ENCODE peak calls at places on chromosome 3, in seven cellular contexts. One of them, this sample, is unnamed.

GRCh38 chr3:109224333-109224732 is 87.8 kb downstream of the C3orf85 start:
- DNase-seq in neuronal stem cell: no peak
- DNase-seq in anterior cingulate cortex: no peak
- DNase-seq in neural crest cell: no peak
- DNase-seq in Calu3: peak; percentile 67
- DNase-seq in SW480: peak; percentile 16
- DNase-seq in left kidney: no peak
- DNase-seq in this sample: no peak

GRCh38 chr3:30719536-30719935 is 113.1 kb downstream of the TGFBR2 start:
- DNase-seq in neuronal stem cell: no peak
- DNase-seq in anterior cingulate cortex: no peak
- DNase-seq in neural crest cell: no peak
- DNase-seq in Calu3: no peak
- DNase-seq in SW480: no peak
- DNase-seq in left kidney: no peak
- DNase-seq in this sample: no peak

GRCh38 chr3:11379238-11379823 is 107.1 kb downstream of the ATG7 start:
- DNase-seq in neuronal stem cell: peak; percentile 49
- DNase-seq in anterior cingulate cortex: peak; percentile 37
- DNase-seq in neural crest cell: peak; percentile 19
- DNase-seq in Calu3: peak; percentile 16
- DNase-seq in SW480: peak; percentile 61
- DNase-seq in left kidney: peak; percentile 80
- DNase-seq in this sample: no peak

GRCh38 chr3:35045106-35045505 is 594.2 kb upstream of the ARPP21 start:
- DNase-seq in neuronal stem cell: no peak
- DNase-seq in anterior cingulate cortex: no peak
- DNase-seq in neural crest cell: no peak
- DNase-seq in Calu3: no peak
- DNase-seq in SW480: no peak
- DNase-seq in left kidney: no peak
- DNase-seq in this sample: no peak

GRCh38 chr3:183774631-183775030 is 50.7 kb downstream of the MAP6D1 start:
- DNase-seq in neuronal stem cell: no peak
- DNase-seq in anterior cingulate cortex: no peak
- DNase-seq in neural crest cell: no peak
- DNase-seq in Calu3: no peak
- DNase-seq in SW480: no peak
- DNase-seq in left kidney: no peak
- DNase-seq in this sample: no peak

GRCh38 chr3:53357457-53357856 is 10.1 kb upstream of the DCP1A start:
- DNase-seq in neuronal stem cell: no peak
- DNase-seq in anterior cingulate cortex: no peak
- DNase-seq in neural crest cell: no peak
- DNase-seq in Calu3: no peak
- DNase-seq in SW480: no peak
- DNase-seq in left kidney: no peak
- DNase-seq in this sample: no peak

GRCh38 chr3:52788890-52789745 is 5.5 kb upstream of the ITIH3 start:
- DNase-seq in neuronal stem cell: no peak
- DNase-seq in anterior cingulate cortex: no peak
- DNase-seq in neural crest cell: no peak
- DNase-seq in Calu3: no peak
- DNase-seq in SW480: no peak
- DNase-seq in left kidney: no peak
- DNase-seq in this sample: no peak

GRCh38 chr3:132721479-132722164 is 587 bp downstream of the NPHP3 start:
- DNase-seq in neuronal stem cell: peak; percentile 59
- DNase-seq in anterior cingulate cortex: peak; percentile 79
- DNase-seq in neural crest cell: no peak
- DNase-seq in Calu3: peak; percentile 85
- DNase-seq in SW480: peak; percentile 71
- DNase-seq in left kidney: peak; percentile 92
- DNase-seq in this sample: no peak

GRCh38 chr3:36696799-36697198 is 67.6 kb downstream of the DCLK3 start:
- DNase-seq in neuronal stem cell: no peak
- DNase-seq in anterior cingulate cortex: no peak
- DNase-seq in neural crest cell: no peak
- DNase-seq in Calu3: no peak
- DNase-seq in SW480: no peak
- DNase-seq in left kidney: no peak
- DNase-seq in this sample: no peak